ENCODE peak calls at places on chromosome 20, in ten cellular contexts. S is mammary epithelial cell; U is upper lobe of left lung; H is left lung; D is heart left ventricle; R is left ventricle myocardium inferior; B is CD4-positive, alpha-beta T cell; K is A549; G is PC-9; O is CD8-positive, alpha-beta T cell. A is an unnamed sample.

GRCh38 chr20:4602297-4602631 is 119.4 kb upstream of the PRND start:
- DNase-seq in S (no peak), U (no peak), H (no peak), D (no peak), R (no peak), B (no peak), K (no peak), G (no peak), O (no peak), A (no peak)

GRCh38 chr20:45951925-45952834 is 17.7 kb downstream of the PCIF1 start:
- DNase-seq in S (no peak), U (no peak), H (no peak), D (no peak), R (no peak), B (no peak), K (no peak), G (peak; percentile 20), O (peak; percentile 1), A (no peak)

GRCh38 chr20:20037960-20038359 is 14.3 kb downstream of the CRNKL1 start:
- DNase-seq in S (no peak), U (no peak), H (no peak), D (no peak), R (no peak), B (no peak), K (no peak), G (peak; percentile 52), O (no peak), A (no peak)

GRCh38 chr20:11626551-11626950 is 291.1 kb upstream of the BTBD3 start:
- DNase-seq in S (no peak), U (no peak), H (no peak), D (no peak), R (no peak), B (no peak), K (no peak), G (no peak), O (no peak), A (no peak)

GRCh38 chr20:542777-543368 is 717 bp downstream of the CSNK2A1 start:
- DNase-seq in S (no peak), U (no peak), H (peak; percentile 54), D (no peak), R (no peak), B (no peak), K (peak; percentile 23), G (no peak), O (no peak), A (peak; percentile 48)

GRCh38 chr20:46970937-46971630 is 76.4 kb downstream of the EYA2 start:
- DNase-seq in S (peak; percentile 88), U (no peak), H (no peak), D (no peak), R (no peak), B (no peak), K (peak; percentile 94), G (peak; percentile 95), O (no peak), A (peak; percentile 95)

GRCh38 chr20:35271073-35271882 is 6.6 kb downstream of the MMP24OS start:
- DNase-seq in S (no peak), U (peak; percentile 79), H (no peak), D (no peak), R (no peak), B (no peak), K (no peak), G (no peak), O (no peak), A (no peak)

GRCh38 chr20:25229486-25230176 is 18.3 kb upstream of the PYGB start:
- DNase-seq in S (no peak), U (peak; percentile 23), H (no peak), D (no peak), R (no peak), B (no peak), K (no peak), G (no peak), O (no peak), A (no peak)

GRCh38 chr20:34010405-34010895 is 16.7 kb downstream of the RALY start:
- DNase-seq in S (no peak), U (no peak), H (no peak), D (no peak), R (no peak), B (no peak), K (no peak), G (no peak), O (no peak), A (no peak)

GRCh38 chr20:37804584-37805566 is 98.1 kb upstream of the VSTM2L start:
- DNase-seq in S (no peak), U (no peak), H (no peak), D (no peak), R (no peak), B (no peak), K (no peak), G (no peak), O (no peak), A (no peak)

GRCh38 chr20:36147707-36148106 is 6.8 kb upstream of the EPB41L1 start:
- DNase-seq in S (no peak), U (no peak), H (no peak), D (no peak), R (no peak), B (no peak), K (no peak), G (no peak), O (no peak), A (no peak)

GRCh38 chr20:23145281-23145700 is 59.2 kb upstream of the CD93 start:
- DNase-seq in S (no peak), U (no peak), H (peak; percentile 64), D (no peak), R (no peak), B (no peak), K (no peak), G (no peak), O (no peak), A (no peak)
- H3K27ac ChIP-seq in S (no peak overlapping the region), U (peak overlapping the region; percentile 84), H (peak overlapping the region; percentile 29), D (no peak overlapping the region), R (no peak overlapping the region), B (no peak overlapping the region), K (no peak overlapping the region), G (peak overlapping the region; percentile 97), O (no peak overlapping the region), A (peak overlapping the region; percentile 12)

DNA sequence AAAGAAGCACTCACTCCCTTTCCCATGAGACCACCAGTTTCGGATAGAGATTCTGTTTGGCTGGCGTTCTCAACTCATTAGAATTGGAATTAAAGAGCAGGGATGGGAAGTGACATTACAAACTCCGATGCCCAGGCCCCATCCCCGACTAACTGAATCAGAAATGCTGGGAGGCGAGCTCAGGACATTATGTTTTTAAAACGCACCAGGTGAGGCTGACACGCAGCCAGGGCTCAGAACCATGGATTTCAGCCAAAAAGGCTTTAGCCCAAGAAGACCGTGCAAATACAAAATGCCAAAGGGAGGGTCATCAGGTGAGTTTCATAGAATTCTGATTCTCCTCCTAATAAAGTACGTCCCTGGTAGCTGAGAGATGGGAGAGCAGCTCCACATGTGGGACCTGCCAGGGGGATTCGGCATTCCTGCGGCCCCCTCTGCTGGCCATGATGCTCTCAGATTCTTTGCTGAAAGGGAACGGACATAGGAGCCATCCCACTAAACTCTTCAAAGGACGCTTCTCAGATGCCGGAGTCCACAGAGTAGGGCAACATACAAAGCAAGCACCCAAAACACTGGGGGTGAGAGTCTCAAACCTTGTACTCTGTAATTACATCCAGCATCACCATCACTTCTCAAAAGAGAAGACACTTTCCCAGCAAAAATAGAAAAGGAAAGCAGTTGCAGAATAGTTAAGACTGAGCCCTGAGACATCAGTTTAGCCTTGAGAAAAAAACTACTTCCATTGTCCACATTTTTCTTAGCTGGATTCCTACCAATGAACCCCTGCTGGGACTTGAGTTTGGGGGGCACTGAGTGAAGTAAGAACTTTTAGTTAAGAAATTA is 205.2 kb downstream of the BMP7 start:
- DNase-seq in S (peak; percentile 21), U (no peak), H (no peak), D (no peak), R (no peak), B (no peak), K (peak; percentile 47), G (no peak), O (no peak), A (peak; percentile 79)
- TF ChIP-seq CTCF in S (peak; percentile 17), U (no peak), H (no peak), D (no peak), R (no peak), B (no peak), K (peak; percentile 51), G (peak; percentile 54), O (no peak), A (no peak)

GRCh38 chr20:43943725-43944124 is 29.1 kb downstream of the TOX2 start:
- DNase-seq in S (no peak), U (no peak), H (no peak), D (no peak), R (no peak), B (no peak), K (no peak), G (peak; percentile 20), O (no peak), A (no peak)

GRCh38 chr20:43941476-43942212 is 27.0 kb downstream of the TOX2 start:
- DNase-seq in S (peak; percentile 34), U (no peak), H (no peak), D (no peak), R (no peak), B (no peak), K (peak; percentile 82), G (peak; percentile 97), O (no peak), A (peak; percentile 70)

GRCh38 chr20:43942661-43943285 is 28.1 kb downstream of the TOX2 start:
- DNase-seq in S (peak; percentile 56), U (no peak), H (no peak), D (no peak), R (no peak), B (no peak), K (peak; percentile 38), G (peak; percentile 85), O (no peak), A (peak; percentile 77)

GRCh38 chr20:43940518-43941225 is 26.0 kb downstream of the TOX2 start:
- DNase-seq in S (no peak), U (no peak), H (no peak), D (no peak), R (no peak), B (no peak), K (no peak), G (peak; percentile 48), O (no peak), A (no peak)

GRCh38 chr20:43942213-43942590 is 27.6 kb downstream of the TOX2 start:
- DNase-seq in S (no peak), U (no peak), H (no peak), D (no peak), R (no peak), B (no peak), K (no peak), G (no peak), O (no peak), A (no peak)
- H3K27ac ChIP-seq in S (no peak overlapping the region), U (peak overlapping the region; percentile 78), H (peak overlapping the region; percentile 69), D (no peak overlapping the region), R (peak overlapping the region; percentile 62), B (no peak overlapping the region), K (peak overlapping the region; percentile 85), G (peak overlapping the region; percentile 95), O (no peak overlapping the region), A (peak overlapping the region; percentile 78)

GRCh38 chr20:18174906-18175683 is 37.4 kb downstream of the KAT14 start:
- DNase-seq in S (no peak), U (no peak), H (no peak), D (no peak), R (no peak), B (no peak), K (no peak), G (no peak), O (no peak), A (no peak)

GRCh38 chr20:18180815-18181214 is 43.2 kb downstream of the KAT14 start:
- DNase-seq in S (no peak), U (no peak), H (no peak), D (no peak), R (no peak), B (no peak), K (no peak), G (no peak), O (no peak), A (no peak)

GRCh38 chr20:18172379-18172778 is 34.7 kb downstream of the KAT14 start:
- DNase-seq in S (no peak), U (no peak), H (no peak), D (no peak), R (no peak), B (no peak), K (no peak), G (no peak), O (no peak), A (no peak)

GRCh38 chr20:18176318-18176785 is 38.7 kb downstream of the KAT14 start:
- DNase-seq in S (no peak), U (no peak), H (no peak), D (no peak), R (no peak), B (no peak), K (peak; percentile 18), G (no peak), O (no peak), A (no peak)
- TF ChIP-seq CTCF in S (no peak), U (no peak), H (no peak), D (no peak), R (no peak), B (no peak), K (no peak), G (no peak), O (no peak), A (no peak)

A was measured in RWPE1.